ENCODE peak calls at places on chromosomes 1 and 21, in five cellular contexts. P is thoracic aorta, O is M059J, S is AG08395, G is LHCN-M2. I is an unnamed sample.

GRCh38 chr1:117860906-117861610 is 68.4 kb downstream of the GDAP2 start:
- DNase-seq in P (no peak), O (no peak), G (peak), S (peak), I (no peak)

GRCh38 chr1:117810553-117810952 is 118.9 kb downstream of the GDAP2 start:
- DNase-seq in P (no peak), G (no peak), O (no peak), S (peak), I (no peak)

GRCh38 chr1:154433161-154433681 is 28.1 kb downstream of the IL6R start:
- DNase-seq in G (no peak), S (no peak), P (no peak), O (peak), I (peak)

GRCh38 chr1:39960461-39960958 is 5.6 kb downstream of the MFSD2A start:
- DNase-seq in S (no peak), O (no peak), P (no peak), G (no peak), I (no peak)

GRCh38 chr1:53697671-53698380 is 41.1 kb downstream of the GLIS1 start:
- DNase-seq in O (no peak), P (no peak), S (peak), G (no peak), I (no peak)

GRCh38 chr1:89483757-89484077 is 40.9 kb upstream of the LRRC8B start:
- DNase-seq in O (no peak), P (no peak), G (no peak), S (no peak), I (no peak)

GRCh38 chr1:2541619-2542246 is 11.7 kb upstream of the HES5 start:
- DNase-seq in S (no peak), G (no peak), P (no peak), O (no peak), I (peak)

GRCh38 chr1:28751315-28752056 is 14.7 kb downstream of the YTHDF2 start:
- DNase-seq in S (peak), G (peak), O (peak), P (no peak), I (peak)

GRCh38 chr21:29231781-29232548 is 66.8 kb upstream of the BACH1 start:
- DNase-seq in O (no peak), S (no peak), G (no peak), P (no peak), I (peak)

GRCh38 chr1:60488857-60489256 is 415.3 kb upstream of the C1orf87 start:
- DNase-seq in S (no peak), O (no peak), G (no peak), P (no peak), I (no peak)

GRCh38 chr1:117563492-117563875 is 42.4 kb upstream of the TENT5C start:
- DNase-seq in P (no peak), G (no peak), S (no peak), O (no peak), I (no peak)

GRCh38 chr1:53061123-53061858 is 722 bp upstream of the PODN start:
- DNase-seq in O (no peak), G (no peak), S (peak), P (no peak), I (no peak)

GRCh38 chr1:51792864-51793263 is 85.7 kb downstream of the NRDC start:
- DNase-seq in G (peak), S (peak), P (no peak), O (peak), I (peak)

GRCh38 chr1:52189898-52190480 is 48.1 kb downstream of the ZFYVE9 start:
- DNase-seq in O (no peak), P (no peak), S (no peak), G (no peak), I (no peak)

GRCh38 chr1:209860293-209860881 is 32.6 kb downstream of the UTP25 start:
- DNase-seq in O (peak), P (peak), S (peak), G (peak), I (peak)

GRCh38 chr1:170126691-170127090 is 19.1 kb upstream of the NTMT2 start:
- DNase-seq in O (peak), P (no peak), S (peak), G (peak), I (peak)

GRCh38 chr21:31514598-31514997 is 144.9 kb upstream of the SOD1 start:
- DNase-seq in G (no peak), O (no peak), S (no peak), P (no peak), I (no peak)

GRCh38 chr1:115084902-115085505 is 4.3 kb downstream of the TSPAN2 start:
- DNase-seq in O (no peak), S (no peak), G (no peak), P (no peak), I (no peak)

GRCh38 chr1:209382701-209383100 is 200.8 kb upstream of the CAMK1G start:
- DNase-seq in G (no peak), O (no peak), P (no peak), S (no peak), I (no peak)

GRCh38 chr1:208174736-208175507 is 69.3 kb downstream of the PLXNA2 start:
- DNase-seq in P (no peak), S (peak), O (peak), G (peak), I (peak)

GRCh38 chr1:81044708-81045107 is 756.0 kb upstream of the ADGRL2 start:
- DNase-seq in G (no peak), P (no peak), S (no peak), O (peak), I (peak)

GRCh38 chr1:162690672-162691434 is 58.6 kb downstream of the DDR2 start:
- DNase-seq in S (peak), G (peak), P (peak), O (peak), I (peak)

GRCh38 chr1:55071477-55071876 is 32.1 kb downstream of the PCSK9 start:
- DNase-seq in G (peak), P (no peak), S (peak), O (peak), I (peak)

GRCh38 chr21:29571949-29572348 is 273.2 kb downstream of the BACH1 start:
- DNase-seq in G (no peak), O (no peak), P (no peak), S (no peak), I (no peak)

GRCh38 chr1:145720878-145721671 is 1.8 kb downstream of the CD160 start:
- DNase-seq in P (peak), G (peak), O (peak), S (peak), I (peak)

GRCh38 chr1:168689726-168690602 is 39.0 kb downstream of the DPT start:
- DNase-seq in S (peak), O (peak), P (no peak), G (peak), I (no peak)

GRCh38 chr1:158007949-158008386 is 14.5 kb downstream of the KIRREL1 start:
- DNase-seq in O (no peak), P (no peak), S (no peak), G (no peak), I (no peak)

GRCh38 chr1:228279722-228280105 is 71.9 kb downstream of the OBSCN start:
- DNase-seq in G (no peak), O (no peak), S (no peak), P (no peak), I (no peak)

GRCh38 chr1:230163719-230164118 is 96.7 kb downstream of the GALNT2 start:
- DNase-seq in G (no peak), O (no peak), P (no peak), S (no peak), I (no peak)

GRCh38 chr1:46001087-46001785 is 131.2 kb downstream of the PIK3R3 start:
- DNase-seq in G (no peak), S (no peak), O (no peak), P (no peak), I (no peak)

GRCh38 chr1:194347184-194347583 is 1160.8 kb upstream of the B3GALT2 start:
- DNase-seq in P (no peak), S (no peak), O (no peak), G (no peak), I (no peak)

GRCh38 chr1:55712148-55712547 is 497.0 kb upstream of the USP24 start:
- DNase-seq in O (peak), G (no peak), P (no peak), S (no peak), I (no peak)

GRCh38 chr1:232624892-232625291 is 5.0 kb downstream of the SIPA1L2 start:
- DNase-seq in S (no peak), G (no peak), P (no peak), O (no peak), I (no peak)

GRCh38 chr1:211287218-211287617 is 28.1 kb downstream of the RCOR3 start:
- DNase-seq in S (no peak), O (no peak), P (no peak), G (peak), I (no peak)

GRCh38 chr1:76018045-76018444 is 56.5 kb upstream of the ST6GALNAC3 start:
- DNase-seq in S (no peak), O (peak), G (no peak), P (no peak), I (no peak)

GRCh38 chr1:233607252-233608119 is 6.4 kb upstream of the KCNK1 start:
- DNase-seq in G (no peak), S (no peak), P (no peak), O (no peak), I (no peak)

GRCh38 chr1:155893389-155894142 is 17.6 kb downstream of the RIT1 start:
- DNase-seq in P (peak), S (peak), G (peak), O (peak), I (peak)

GRCh38 chr1:38839363-38839762 is 20.2 kb downstream of the RRAGC start:
- DNase-seq in S (no peak), G (no peak), O (no peak), P (no peak), I (no peak)